ENCODE peak calls at places on chromosome 18, in eight cellular contexts. B, F, O, S, P, E, X and U are unnamed samples.

GRCh38 chr18:30358545-30358944 is 684.0 kb downstream of the DSC3 start:
- DNase-seq in B (peak), F (no peak), O (peak), S (no peak), P (peak), E (no peak), X (peak), U (no peak)

GRCh38 chr18:13137041-13137938 is 81.3 kb upstream of the LDLRAD4 start:
- DNase-seq in B (no peak), F (peak), O (no peak), S (peak), P (peak), E (no peak), X (no peak), U (peak)

GRCh38 chr18:57930476-57930875 is 113.5 kb upstream of the NEDD4L start:
- DNase-seq in B (no peak), F (no peak), O (peak), S (no peak), P (no peak), E (no peak), X (no peak), U (no peak)

GRCh38 chr18:25399554-25399953 is 47.6 kb upstream of the ZNF521 start:
- DNase-seq in B (no peak), F (no peak), O (peak), S (no peak), P (no peak), E (no peak), X (no peak), U (no peak)

GRCh38 chr18:429030-429429 is 71.5 kb downstream of the COLEC12 start:
- DNase-seq in B (no peak), F (no peak), O (no peak), S (no peak), P (peak), E (no peak), X (no peak), U (no peak)

GRCh38 chr18:7789853-7790552 is 222.9 kb downstream of the PTPRM start:
- DNase-seq in B (no peak), F (no peak), O (peak), S (peak), P (peak), E (no peak), X (peak), U (no peak)

GRCh38 chr18:28175047-28175929 is 1.6 kb downstream of the CDH2 start:
- DNase-seq in B (no peak), F (no peak), O (no peak), S (peak), P (peak), E (no peak), X (no peak), U (peak)

GRCh38 chr18:50492061-50492460 is 67.8 kb upstream of the MAPK4 start:
- DNase-seq in B (no peak), F (no peak), O (no peak), S (peak), P (no peak), E (no peak), X (no peak), U (no peak)

GRCh38 chr18:8538935-8539334 is 70.3 kb upstream of the RAB12 start:
- DNase-seq in B (no peak), F (no peak), O (no peak), S (no peak), P (no peak), E (no peak), X (no peak), U (no peak)

GRCh38 chr18:37628466-37629220 is 63.0 kb upstream of the CELF4 start:
- DNase-seq in B (no peak), F (no peak), O (no peak), S (no peak), P (no peak), E (no peak), X (no peak), U (no peak)

GRCh38 chr18:47877892-47878291 is 52.6 kb downstream of the SMAD2 start:
- DNase-seq in B (no peak), F (no peak), O (no peak), S (no peak), P (no peak), E (no peak), X (no peak), U (no peak)

GRCh38 chr18:11657152-11657551 is 31.9 kb upstream of the GNAL start:
- DNase-seq in B (no peak), F (no peak), O (no peak), S (no peak), P (no peak), E (no peak), X (no peak), U (no peak)

GRCh38 chr18:48590678-48591077 is 51.8 kb downstream of the CTIF start:
- DNase-seq in B (peak), F (no peak), O (peak), S (no peak), P (peak), E (no peak), X (peak), U (peak)

DNA sequence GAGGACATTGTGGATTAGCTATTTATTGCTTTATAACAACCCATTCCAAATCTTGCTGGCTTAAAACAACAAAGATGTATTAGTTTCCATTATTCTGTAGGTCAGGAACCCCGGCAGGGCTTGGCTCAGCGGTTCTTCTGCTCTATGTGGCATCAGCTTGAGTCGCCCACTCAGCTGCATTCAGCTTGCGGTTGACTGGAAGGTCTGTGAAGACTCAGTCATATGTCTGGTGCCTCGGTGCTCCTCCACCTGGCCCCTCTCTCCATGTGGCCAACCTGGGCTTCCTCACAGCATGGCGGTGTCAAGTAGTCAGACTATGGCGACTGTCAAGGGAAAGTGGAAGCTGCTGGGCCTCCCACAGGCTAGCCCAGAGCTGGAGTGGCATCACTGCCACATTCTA is 48.6 kb downstream of the EMILIN2 start:
- DNase-seq in B (no peak), F (no peak), O (no peak), S (no peak), P (no peak), E (no peak), X (no peak), U (no peak)
- H3K4me3 ChIP-seq in B (no peak), F (no peak), O (no peak), S (no peak), P (no peak), E (no peak), X (no peak), U (no peak)

DNA sequence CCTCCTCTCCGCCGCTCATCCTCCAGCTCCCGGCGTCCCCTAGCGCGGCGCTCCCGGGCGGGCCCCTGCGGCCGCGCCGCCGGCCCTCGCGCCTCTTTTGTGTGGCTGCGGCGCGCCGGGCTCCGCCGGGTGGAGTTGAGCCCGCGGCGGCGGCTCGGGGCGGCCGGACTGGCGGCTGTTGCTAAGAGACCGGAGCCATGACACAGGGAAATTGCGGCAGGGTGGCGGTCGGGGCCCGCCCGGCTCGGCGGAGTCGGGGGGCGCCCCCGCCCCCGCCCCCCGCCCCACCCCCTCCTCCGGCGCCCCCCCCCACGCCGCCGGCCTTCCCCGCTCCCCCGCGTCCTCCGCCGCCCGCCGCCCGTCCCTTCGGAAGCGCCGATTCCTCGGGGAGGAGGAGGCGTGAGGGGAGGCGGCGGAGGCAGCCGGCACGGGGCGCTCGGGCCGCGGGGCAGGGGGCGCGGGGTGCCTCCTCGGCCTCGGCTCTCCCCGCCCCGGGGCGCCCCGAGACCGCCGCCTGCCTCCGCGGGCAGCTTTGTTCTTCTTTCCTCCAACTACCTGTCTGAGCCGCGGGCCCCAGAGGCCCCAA is at the start of gene TMEM200C:
- DNase-seq in B (no peak), F (no peak), O (no peak), S (peak), P (no peak), E (no peak), X (no peak), U (no peak)
- H3K4me3 ChIP-seq in B (peak), F (no peak), O (no peak), S (peak), P (no peak), E (peak), X (peak), U (no peak)

GRCh38 chr18:44848931-44849330 is 168.2 kb downstream of the SETBP1 start:
- DNase-seq in B (no peak), F (no peak), O (no peak), S (no peak), P (no peak), E (no peak), X (no peak), U (peak)
- H3K4me3 ChIP-seq in B (no peak), F (no peak), O (no peak), S (no peak), P (no peak), E (no peak), X (no peak), U (no peak)

GRCh38 chr18:46204143-46204542 is 100.0 kb downstream of the HAUS1 start:
- DNase-seq in B (no peak), F (no peak), O (no peak), S (no peak), P (no peak), E (no peak), X (no peak), U (no peak)
- H3K4me3 ChIP-seq in B (no peak), F (no peak), O (no peak), S (no peak), P (no peak), E (no peak), X (no peak), U (no peak)

GRCh38 chr18:79422022-79422782 is 26.5 kb downstream of the NFATC1 start:
- DNase-seq in B (no peak), F (no peak), O (no peak), S (no peak), P (peak), E (no peak), X (peak), U (no peak)
- H3K4me3 ChIP-seq in B (no peak), F (no peak), O (no peak), S (no peak), P (no peak), E (no peak), X (no peak), U (no peak)